ENCODE peak calls at places on chromosomes 5 and 9, in five cellular contexts. M is lower lobe of right lung; X is NCI-H2081; K is activated naive CD8-positive, alpha-beta T cell treated with anti-CD3 and anti-CD28 coated beads, Interleukin-2, amount 50 U/mL, for 24 hours; D is M059J. O is an unnamed sample.

GRCh38 chr9:16135916-16136315 is 583.1 kb downstream of the CCDC171 start:
- DNase-seq in X (no peak), D (no peak), M (no peak), K (no peak), O (no peak)

GRCh38 chr5:44360919-44361625 is 28.1 kb downstream of the FGF10 start:
- DNase-seq in X (no peak), K (no peak), M (no peak), D (no peak), O (no peak)

GRCh38 chr9:118829334-118829733 is 539.9 kb downstream of the BRINP1 start:
- DNase-seq in D (peak), X (peak), M (no peak), K (no peak), O (no peak)

GRCh38 chr5:33032161-33033085 is 321.3 kb downstream of the NPR3 start:
- DNase-seq in D (peak), M (no peak), K (no peak), X (no peak), O (no peak)

GRCh38 chr5:180082633-180083420 is 11.3 kb upstream of the RNF130 start:
- DNase-seq in X (no peak), M (no peak), K (no peak), D (no peak), O (no peak)

GRCh38 chr9:91711755-91712591 is 238.1 kb downstream of the ROR2 start:
- DNase-seq in M (peak), K (peak), D (peak), X (no peak), O (no peak)

GRCh38 chr5:149621415-149622098 is 40.3 kb downstream of the ARHGEF37 start:
- DNase-seq in M (no peak), D (no peak), X (no peak), K (no peak), O (no peak)

GRCh38 chr5:139746691-139747582 is 48.7 kb upstream of the PSD2 start:
- DNase-seq in X (no peak), D (peak), K (peak), M (no peak), O (no peak)

GRCh38 chr5:142769251-142769792 is 855 bp upstream of the ARHGAP26 start:
- DNase-seq in D (no peak), K (no peak), M (no peak), X (no peak), O (no peak)

GRCh38 chr9:125747765-125748510 is 765 bp downstream of the PBX3 start:
- DNase-seq in D (peak), X (peak), K (peak), M (peak), O (peak)

GRCh38 chr9:27645166-27645840 is 72.0 kb upstream of the C9orf72 start:
- DNase-seq in M (no peak), X (no peak), K (no peak), D (no peak), O (no peak)

GRCh38 chr5:119996128-119996527 is 366.8 kb downstream of the FAM170A start:
- DNase-seq in M (no peak), D (peak), K (no peak), X (no peak), O (no peak)

GRCh38 chr9:2970864-2971263 is 127.0 kb upstream of the PUM3 start:
- DNase-seq in K (no peak), D (no peak), X (no peak), M (no peak), O (no peak)

GRCh38 chr9:101479337-101480045 is 43.9 kb upstream of the ALDOB start:
- DNase-seq in X (peak), K (no peak), M (no peak), D (no peak), O (no peak)

GRCh38 chr5:10498350-10498749 is 56.7 kb downstream of the ROPN1L start:
- DNase-seq in M (no peak), K (no peak), D (no peak), X (no peak), O (no peak)

GRCh38 chr5:177446184-177447065 is at the start of gene PRR7:
- DNase-seq in M (peak), X (peak), D (peak), K (peak), O (peak)

GRCh38 chr5:137836301-137836700 is 31.4 kb upstream of the MYOT start:
- DNase-seq in M (no peak), K (no peak), D (no peak), X (no peak), O (no peak)

GRCh38 chr5:135398160-135398854 is 724 bp downstream of the MACROH2A1 start:
- DNase-seq in X (peak), M (peak), D (peak), K (peak), O (no peak)

GRCh38 chr5:40428129-40428528 is 251.6 kb upstream of the PTGER4 start:
- DNase-seq in D (peak), X (no peak), M (no peak), K (no peak), O (no peak)

GRCh38 chr5:146165469-146165868 is 17.0 kb downstream of the LARS1 start:
- DNase-seq in M (no peak), D (no peak), K (no peak), X (no peak), O (no peak)

GRCh38 chr9:37529111-37529510 is 43.4 kb downstream of the POLR1E start:
- DNase-seq in M (no peak), X (no peak), D (no peak), K (peak), O (no peak)

GRCh38 chr5:177370488-177371119 is 12.9 kb downstream of the RGS14 start:
- DNase-seq in K (peak), M (peak), D (peak), X (peak), O (peak)

GRCh38 chr5:15598294-15598902 is 98.4 kb downstream of the FBXL7 start:
- DNase-seq in M (no peak), X (peak), K (peak), D (peak), O (no peak)

GRCh38 chr9:28215921-28216320 is 642.6 kb upstream of the C9orf72 start:
- DNase-seq in M (no peak), X (no peak), D (peak), K (no peak), O (no peak)

GRCh38 chr5:151075698-151076331 is 5.0 kb downstream of the TNIP1 start:
- DNase-seq in D (peak), M (peak), X (no peak), K (peak), O (no peak)

GRCh38 chr5:56632199-56632598 is 183.2 kb upstream of the MAP3K1 start:
- DNase-seq in X (peak), K (no peak), M (no peak), D (peak), O (no peak)

GRCh38 chr5:149002053-149002452 is 60.8 kb downstream of the SH3TC2 start:
- DNase-seq in X (no peak), D (peak), K (no peak), M (no peak), O (no peak)